ENCODE peak calls at places on chromosomes 1 and 21, in eight cellular contexts. R is uterus, N is stomach, U is NAMALWA, H is epithelial cell of proximal tubule, K is NCI-H1092 treated with DMSO at 0.1 percent for 48 hours, I is NCI-H774, P is AG09319. L is an unnamed sample.

GRCh38 chr1:77757616-77758015 is 2.0 kb downstream of the USP33 start:
- DNase-seq in R (no peak), K (no peak), H (peak; percentile 48), P (peak; percentile 37), N (no peak), U (no peak), I (no peak), L (no peak)

GRCh38 chr1:219783605-219784004 is 144.8 kb downstream of the SLC30A10 start:
- DNase-seq in H (no peak), R (no peak), P (no peak), I (no peak), N (no peak), K (no peak), U (no peak), L (no peak)

GRCh38 chr1:27821761-27822315 is 8.7 kb upstream of the PPP1R8 start:
- DNase-seq in I (no peak), H (peak; percentile 69), N (no peak), U (no peak), K (no peak), P (no peak), R (no peak), L (no peak)

GRCh38 chr1:47903723-47904122 is 93.5 kb downstream of the TRABD2B start:
- DNase-seq in U (no peak), N (no peak), H (no peak), I (no peak), P (no peak), R (no peak), K (no peak), L (no peak)

GRCh38 chr1:109635862-109636200 is 16.2 kb downstream of the AMPD2 start:
- DNase-seq in R (no peak), U (no peak), N (no peak), K (no peak), P (no peak), H (no peak), I (no peak), L (no peak)

GRCh38 chr1:219299420-219299819 is 125.7 kb downstream of the LYPLAL1 start:
- DNase-seq in N (no peak), H (no peak), P (no peak), I (no peak), K (no peak), U (no peak), R (no peak), L (no peak)

GRCh38 chr1:187070076-187070475 is 241.3 kb downstream of the PLA2G4A start:
- DNase-seq in I (no peak), N (no peak), R (no peak), U (no peak), H (no peak), K (no peak), P (no peak), L (no peak)

GRCh38 chr1:110209715-110210603 is at the start of gene KCNC4:
- DNase-seq in P (peak; percentile 47), R (peak; percentile 86), N (peak; percentile 88), K (peak; percentile 54), I (peak; percentile 88), H (no peak), U (peak; percentile 89), L (peak; percentile 84)

GRCh38 chr1:176949033-176949662 is 215.4 kb downstream of the ASTN1 start:
- DNase-seq in P (no peak), U (peak; percentile 55), H (no peak), N (peak; percentile 82), I (no peak), K (no peak), R (no peak), L (peak; percentile 14)

GRCh38 chr1:111909010-111909409 is 80.5 kb downstream of the KCND3 start:
- DNase-seq in U (no peak), I (peak; percentile 17), K (peak; percentile 70), N (no peak), R (no peak), P (no peak), H (no peak), L (no peak)

GRCh38 chr1:115705085-115706008 is 63.2 kb downstream of the CASQ2 start:
- DNase-seq in U (no peak), I (no peak), N (no peak), H (no peak), P (no peak), K (no peak), R (no peak), L (no peak)

GRCh38 chr21:42670884-42671283 is 17.5 kb downstream of the PDE9A start:
- DNase-seq in P (no peak), H (no peak), U (peak; percentile 73), R (no peak), K (no peak), I (no peak), N (no peak), L (peak; percentile 83)

GRCh38 chr1:15328785-15329480 is 80.8 kb upstream of the EFHD2 start:
- DNase-seq in K (peak; percentile 26), P (no peak), U (no peak), I (no peak), R (peak; percentile 59), N (peak; percentile 63), H (no peak), L (no peak)

L was measured in Jurkat, Clone E6-1.